ENCODE peak calls at places on chromosomes 11 and 22, in eight cellular contexts. K is upper lobe of right lung, C is body of pancreas, T is trophoblast cell, D is cardiac muscle cell, E is IMR-90, M is mesendoderm, H is adrenal gland. W is an unnamed sample.
A peak's percentile ranks its signal among the peaks of the same experiment; 100 is the strongest.

GRCh38 chr11:76978239-76978638 is 56.0 kb upstream of the B3GNT6 start:
- DNase-seq in K (no peak), C (no peak), T (no peak), D (no peak), E (no peak), M (no peak), H (no peak), W (no peak)

GRCh38 chr11:5013012-5013411 is 18.4 kb downstream of the OR51L1 start:
- DNase-seq in K (no peak), C (no peak), T (no peak), D (no peak), E (no peak), M (no peak), H (no peak), W (no peak)

GRCh38 chr11:117187799-117188481 is 9.4 kb downstream of the SIDT2 start:
- DNase-seq in K (peak; percentile 61), C (peak; percentile 15), T (no peak), D (no peak), E (no peak), M (no peak), H (peak; percentile 48), W (peak; percentile 68)

GRCh38 chr11:29255401-29255800 is 761.4 kb downstream of the KCNA4 start:
- DNase-seq in K (no peak), C (no peak), T (no peak), D (no peak), E (no peak), M (no peak), H (no peak), W (no peak)

GRCh38 chr11:76380161-76380976 is 563 bp downstream of the THAP12 start:
- DNase-seq in K (peak; percentile 78), C (peak; percentile 36), T (peak; percentile 51), D (peak; percentile 1), E (peak; percentile 13), M (peak; percentile 13), H (peak; percentile 60), W (no peak)

GRCh38 chr11:71452354-71453020 is 516 bp upstream of the NADSYN1 start:
- DNase-seq in K (no peak), C (peak; percentile 56), T (peak; percentile 16), D (peak; percentile 23), E (peak; percentile 35), M (peak; percentile 9), H (peak; percentile 87), W (peak; percentile 83)

GRCh38 chr11:44535201-44535980 is 30.1 kb upstream of the CD82 start:
- DNase-seq in K (no peak), C (no peak), T (no peak), D (no peak), E (no peak), M (no peak), H (no peak), W (no peak)

GRCh38 chr22:22228921-22229320 is 15.7 kb upstream of the VPREB1 start:
- DNase-seq in K (no peak), C (no peak), T (no peak), D (no peak), E (no peak), M (no peak), H (peak; percentile 2), W (no peak)

GRCh38 chr11:34501962-34502361 is 11.6 kb downstream of the ELF5 start:
- DNase-seq in K (no peak), C (no peak), T (no peak), D (no peak), E (no peak), M (no peak), H (no peak), W (no peak)

GRCh38 chr11:74842967-74843366 is 94.3 kb downstream of the RNF169 start:
- DNase-seq in K (no peak), C (no peak), T (no peak), D (no peak), E (no peak), M (no peak), H (no peak), W (no peak)

GRCh38 chr11:86800956-86801264 is 568 bp downstream of the PRSS23 start:
- DNase-seq in K (no peak), C (no peak), T (no peak), D (no peak), E (no peak), M (no peak), H (no peak), W (no peak)

GRCh38 chr22:45627489-45628233 is 44.0 kb upstream of the ATXN10 start:
- DNase-seq in K (peak; percentile 31), C (no peak), T (no peak), D (no peak), E (no peak), M (no peak), H (no peak), W (no peak)

GRCh38 chr11:104735013-104735412 is 163.2 kb downstream of the CASP12 start:
- DNase-seq in K (no peak), C (no peak), T (no peak), D (no peak), E (no peak), M (no peak), H (no peak), W (no peak)

GRCh38 chr22:38276161-38276560 is 3.4 kb upstream of the TMEM184B start:
- DNase-seq in K (no peak), C (no peak), T (no peak), D (no peak), E (no peak), M (no peak), H (no peak), W (no peak)

GRCh38 chr22:27120036-27120435 is 462.6 kb downstream of the MIAT start:
- DNase-seq in K (no peak), C (no peak), T (no peak), D (no peak), E (no peak), M (no peak), H (no peak), W (no peak)

GRCh38 chr11:3909901-3910300 is 54.4 kb downstream of the STIM1 start:
- DNase-seq in K (no peak), C (no peak), T (no peak), D (no peak), E (no peak), M (no peak), H (no peak), W (no peak)

GRCh38 chr11:86262387-86262786 is 17.8 kb downstream of the EED start:
- DNase-seq in K (no peak), C (no peak), T (peak; percentile 16), D (no peak), E (no peak), M (no peak), H (no peak), W (no peak)

GRCh38 chr11:126874276-126874675 is 126.3 kb downstream of the KIRREL3 start:
- DNase-seq in K (no peak), C (no peak), T (no peak), D (no peak), E (peak; percentile 58), M (no peak), H (no peak), W (no peak)

GRCh38 chr11:61728940-61729219 is 23.6 kb upstream of the MYRF start:
- DNase-seq in K (no peak), C (no peak), T (no peak), D (no peak), E (peak; percentile 50), M (no peak), H (no peak), W (peak; percentile 73)

GRCh38 chr11:12377106-12377823 is at the start of gene PARVA:
- DNase-seq in K (peak; percentile 85), C (peak; percentile 74), T (peak; percentile 91), D (peak; percentile 91), E (peak; percentile 81), M (peak; percentile 95), H (peak; percentile 80), W (peak; percentile 92)

DNA sequence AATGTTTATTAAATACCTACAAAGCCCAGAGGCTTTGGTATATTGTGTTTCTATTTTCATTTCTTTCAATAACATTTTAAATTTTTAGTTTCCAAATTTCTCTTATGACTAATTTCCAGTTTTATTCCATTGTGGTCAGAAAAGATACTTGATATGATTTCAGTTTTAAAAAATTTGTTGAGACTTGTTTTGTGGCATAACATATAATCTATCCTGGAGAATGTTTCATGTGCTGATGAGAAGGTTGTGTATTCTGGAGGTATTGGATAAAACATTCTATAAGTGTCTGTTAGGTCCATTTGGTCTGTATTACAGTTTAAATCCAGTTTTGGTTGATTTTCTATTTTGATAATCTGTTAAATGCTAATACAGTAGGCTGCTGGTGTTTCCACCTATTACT is 9.8 kb upstream of the RAG1 start:
- DNase-seq in K (no peak), C (no peak), T (no peak), D (no peak), E (no peak), M (no peak), H (no peak), W (no peak)
- H3K4me3 ChIP-seq in K (no peak overlapping the region), C (no peak overlapping the region), T (no peak overlapping the region), D (no peak overlapping the region), E (no peak overlapping the region), M (no peak overlapping the region), H (no peak overlapping the region), W (no peak overlapping the region)

GRCh38 chr22:20953342-20953608 is 13.8 kb upstream of the AIFM3 start:
- DNase-seq in K (no peak), C (no peak), T (no peak), D (no peak), E (no peak), M (no peak), H (no peak), W (no peak)
- H3K4me1 ChIP-seq in K (peaks cover 12% of the 10 kb centered on the region), C (peaks cover 69% of the 10 kb centered on the region), T (peaks cover 23% of the 10 kb centered on the region), D (peaks cover 19% of the 10 kb centered on the region), E (peaks cover 6% of the 10 kb centered on the region), M (peaks cover 2% of the 10 kb centered on the region), H (no peaks in the 10 kb centered on the region), W (peaks cover 26% of the 10 kb centered on the region)

GRCh38 chr11:16713594-16713993 is 24.9 kb upstream of the C11orf58 start:
- DNase-seq in K (no peak), C (no peak), T (no peak), D (peak; percentile 40), E (no peak), M (no peak), H (no peak), W (no peak)
- H3K27ac ChIP-seq in K (no peak overlapping the region), C (no peak overlapping the region), T (no peak overlapping the region), D (no peak overlapping the region), E (no peak overlapping the region), M (no peak overlapping the region), H (no peak overlapping the region), W (no peak overlapping the region)

GRCh38 chr11:102462610-102463009 is 10.0 kb upstream of the TMEM123 start:
- DNase-seq in K (no peak), C (peak; percentile 17), T (peak; percentile 12), D (no peak), E (no peak), M (no peak), H (no peak), W (no peak)
- H3K4me3 ChIP-seq in K (no peak overlapping the region), C (no peak overlapping the region), T (no peak overlapping the region), D (no peak overlapping the region), E (no peak overlapping the region), M (no peak overlapping the region), H (no peak overlapping the region), W (no peak overlapping the region)

W was measured in kidney.